ENCODE peak calls at places on chromosomes 5 and 9, in nine cellular contexts. V is stimulated activated CD4-positive, alpha-beta T cell treated with anti-CD3 and anti-CD28 coated beads, Interleukin-1b, Interleukin-23, amount 100 ng/mL, for 4 hours; N is NCI-H1417; A is iPS-NIHi11; I is Daoy; H is CD4-positive, alpha-beta memory T cell; O is progenitor cell of endocrine pancreas; X is stimulated activated naive CD4-positive, alpha-beta T cell; E is activated T-cell treated with anti-CD3 and anti-CD28 coated beads for 48 hours. W is an unnamed sample.

GRCh38 chr9:36396985-36397384 is 3.1 kb downstream of the RNF38 start:
- DNase-seq in V (no peak), I (peak), A (no peak), X (no peak), E (no peak), N (no peak), O (no peak), H (no peak), W (no peak)

GRCh38 chr9:129910628-129911567 is 75.6 kb downstream of the USP20 start:
- DNase-seq in N (no peak), A (no peak), V (no peak), O (no peak), E (no peak), I (peak), X (no peak), H (peak), W (no peak)

GRCh38 chr9:38339087-38339486 is 53.4 kb upstream of the ALDH1B1 start:
- DNase-seq in X (no peak), A (no peak), E (peak), N (no peak), H (no peak), O (no peak), V (no peak), I (peak), W (no peak)

GRCh38 chr5:81544351-81545001 is 150.5 kb upstream of the ACOT12 start:
- DNase-seq in A (no peak), H (no peak), O (no peak), X (no peak), V (no peak), N (no peak), E (no peak), I (no peak), W (no peak)

GRCh38 chr9:26271495-26272122 is 593.4 kb upstream of the TUSC1 start:
- DNase-seq in E (no peak), N (no peak), O (no peak), H (no peak), V (no peak), A (no peak), I (no peak), X (no peak), W (no peak)

GRCh38 chr5:38413696-38414095 is 142.8 kb downstream of the LIFR start:
- DNase-seq in X (no peak), I (no peak), H (no peak), V (no peak), N (peak), E (no peak), O (no peak), A (no peak), W (no peak)

GRCh38 chr5:96157841-96158291 is 196.2 kb upstream of the ELL2 start:
- DNase-seq in H (no peak), X (no peak), A (no peak), I (no peak), N (no peak), O (no peak), E (no peak), V (no peak), W (no peak)

GRCh38 chr9:135821733-135822382 is 85.5 kb downstream of the CAMSAP1 start:
- DNase-seq in A (no peak), H (no peak), E (no peak), O (no peak), X (no peak), V (no peak), I (no peak), N (no peak), W (peak)

W was measured in cardiac septum.